ENCODE peak calls at places on chromosomes 12 and 14, in six cellular contexts. A is GM12878, W is HCT116, X is SK-N-SH, V is K562, Q is HepG2. T is an unnamed sample.

GRCh38 chr12:124709722-124710656 is 142.6 kb upstream of the NCOR2 start:
- DNase-seq in A (no peak), W (no peak), X (no peak), V (no peak), Q (no peak), T (no peak)

GRCh38 chr14:100320157-100320856 is 2.8 kb upstream of the SLC25A47 start:
- DNase-seq in A (no peak), W (no peak), X (no peak), V (no peak), Q (no peak), T (no peak)

GRCh38 chr14:64778114-64778754 is 74.0 kb downstream of the PLEKHG3 start:
- DNase-seq in A (no peak), W (no peak), X (no peak), V (no peak), Q (no peak), T (no peak)

GRCh38 chr12:69330475-69331473 is 17.4 kb upstream of the LYZ start:
- DNase-seq in A (no peak), W (no peak), X (peak), V (peak), Q (no peak), T (no peak)

GRCh38 chr12:130871286-130872178 is at the start of gene RAN:
- DNase-seq in A (peak), W (peak), X (peak), V (peak), Q (peak), T (peak)

GRCh38 chr14:82182646-82183045 is 649.0 kb upstream of the SEL1L start:
- DNase-seq in A (no peak), W (no peak), X (no peak), V (no peak), Q (no peak), T (no peak)

GRCh38 chr12:92363295-92364146 is 217.9 kb upstream of the BTG1 start:
- DNase-seq in A (peak), W (no peak), X (peak), V (peak), Q (no peak), T (no peak)

GRCh38 chr12:131564843-131565242 is 146.0 kb upstream of the SFSWAP start:
- DNase-seq in A (no peak), W (no peak), X (no peak), V (no peak), Q (no peak), T (no peak)

GRCh38 chr12:106358410-106359241 is 1.1 kb downstream of the POLR3B start:
- DNase-seq in A (no peak), W (no peak), X (peak), V (peak), Q (peak), T (no peak)

GRCh38 chr12:105256921-105257320 is 20.9 kb upstream of the APPL2 start:
- DNase-seq in A (no peak), W (no peak), X (no peak), V (no peak), Q (no peak), T (no peak)

DNA sequence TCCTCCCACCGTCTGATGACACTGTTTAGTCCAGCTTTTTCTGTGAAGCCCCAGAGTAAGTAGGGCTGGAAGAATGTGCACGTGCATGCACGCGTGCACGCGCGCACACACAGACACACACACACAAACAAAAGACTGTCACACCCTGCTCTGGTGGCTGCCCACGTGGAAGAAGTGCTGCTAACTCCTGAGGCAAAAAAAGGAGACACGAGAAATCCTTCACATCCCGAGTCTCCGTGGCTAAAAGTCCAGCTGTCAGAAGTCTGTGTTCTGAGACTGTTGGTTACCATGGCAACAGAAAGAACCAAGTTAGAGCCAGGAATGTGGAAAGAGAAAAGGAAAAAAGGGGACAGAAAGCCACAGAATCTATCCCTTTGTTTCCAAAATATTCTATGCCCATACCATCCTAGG is 1.5 kb upstream of the C12orf71 start:
- DNase-seq in A (no peak), W (no peak), X (no peak), V (no peak), Q (no peak), T (no peak)
- TF ChIP-seq JUND in A (no peak), W (no peak), X (no peak), V (no peak), Q (no peak), T (no peak)

GRCh38 chr14:49972840-49973239 is 80.0 kb downstream of the ARF6 start:
- DNase-seq in A (no peak), W (peak), X (no peak), V (peak), Q (peak), T (no peak)
- TF ChIP-seq JUND in A (no peak), W (peak), X (peak), V (peak), Q (no peak), T (peak)

GRCh38 chr14:39491134-39491541 is 58.9 kb upstream of the FBXO33 start:
- DNase-seq in A (no peak), W (peak), X (peak), V (peak), Q (peak), T (peak)
- TF ChIP-seq JUND in A (no peak), W (no peak), X (no peak), V (no peak), Q (no peak), T (no peak)

GRCh38 chr12:114777052-114777451 is 93.1 kb upstream of the TBX3 start:
- DNase-seq in A (no peak), W (no peak), X (no peak), V (no peak), Q (no peak), T (no peak)
- TF ChIP-seq JUND in A (no peak), W (no peak), X (no peak), V (no peak), Q (no peak), T (no peak)

GRCh38 chr12:46299846-46300245 is 31.0 kb upstream of the SLC38A1 start:
- DNase-seq in A (no peak), W (no peak), X (no peak), V (no peak), Q (no peak), T (no peak)

GRCh38 chr12:46300906-46301305 is 32.1 kb upstream of the SLC38A1 start:
- DNase-seq in A (no peak), W (no peak), X (no peak), V (no peak), Q (no peak), T (no peak)

GRCh38 chr12:46304080-46304479 is 35.2 kb upstream of the SLC38A1 start:
- DNase-seq in A (no peak), W (no peak), X (no peak), V (no peak), Q (no peak), T (no peak)

DNA sequence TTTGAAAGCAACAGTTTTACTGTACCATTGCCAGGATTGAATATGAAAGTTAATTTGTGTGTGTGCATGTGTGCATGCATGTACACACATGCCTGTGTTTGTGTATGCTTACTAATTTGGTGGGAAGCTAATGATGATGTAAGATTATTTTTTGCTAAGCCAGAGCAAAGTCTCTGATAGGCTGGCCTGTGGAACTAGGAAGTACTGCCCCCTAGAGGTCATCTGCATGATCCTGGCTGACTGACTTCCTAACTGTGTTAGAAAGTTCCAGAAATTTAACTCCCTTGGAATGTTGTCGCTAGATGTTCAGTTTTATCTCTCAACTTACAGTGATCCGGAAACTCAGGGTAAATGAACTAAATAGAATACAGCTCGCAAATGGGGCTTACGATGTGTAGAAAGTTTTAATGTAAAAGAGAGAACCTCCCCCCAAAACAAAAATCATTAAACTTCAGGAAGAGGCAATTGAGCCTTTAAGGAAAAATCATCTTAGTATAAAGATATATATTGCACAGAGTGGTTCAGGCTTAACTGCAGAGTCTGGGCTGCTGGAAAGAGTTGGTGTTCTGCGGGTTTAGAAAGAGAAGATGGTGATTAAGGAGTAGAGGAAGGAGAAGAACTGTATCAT is 34.3 kb upstream of the SLC38A1 start:
- DNase-seq in A (peak), W (peak), X (peak), V (peak), Q (peak), T (peak)
- TF ChIP-seq JUND in A (no peak), W (no peak), X (no peak), V (no peak), Q (no peak), T (no peak)

GRCh38 chr14:99214701-99215100 is 57.3 kb downstream of the BCL11B start:
- DNase-seq in A (no peak), W (no peak), X (no peak), V (no peak), Q (no peak), T (no peak)

GRCh38 chr14:99217066-99217465 is 54.9 kb downstream of the BCL11B start:
- DNase-seq in A (no peak), W (no peak), X (no peak), V (no peak), Q (no peak), T (no peak)

GRCh38 chr14:99213603-99214002 is 58.4 kb downstream of the BCL11B start:
- DNase-seq in A (no peak), W (no peak), X (no peak), V (no peak), Q (no peak), T (no peak)

GRCh38 chr14:99216191-99216590 is 55.8 kb downstream of the BCL11B start:
- DNase-seq in A (no peak), W (no peak), X (no peak), V (no peak), Q (no peak), T (no peak)

GRCh38 chr14:99215277-99215676 is 56.7 kb downstream of the BCL11B start:
- DNase-seq in A (no peak), W (no peak), X (no peak), V (no peak), Q (no peak), T (no peak)
- TF ChIP-seq JUND in A (no peak), W (no peak), X (no peak), V (no peak), Q (no peak), T (no peak)

DNA sequence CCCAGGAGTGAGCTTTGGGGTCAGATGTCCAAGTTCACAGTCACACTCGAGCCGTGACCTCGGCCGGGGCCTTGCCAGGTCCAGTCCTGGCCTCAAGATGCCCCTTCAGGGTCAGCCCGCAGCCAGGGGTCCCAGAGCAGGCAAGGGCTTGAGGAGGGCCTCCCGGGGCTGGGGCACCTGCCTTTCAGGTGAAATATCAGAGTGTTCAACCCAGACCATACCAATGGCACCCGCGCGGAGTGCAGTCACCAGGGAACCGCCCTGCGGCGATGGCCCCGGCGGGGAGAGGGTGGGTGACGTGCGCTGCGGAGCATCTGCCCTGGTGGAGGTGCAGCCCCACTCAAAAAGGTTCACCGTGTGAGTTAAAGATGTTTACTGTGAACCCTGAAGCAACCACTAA is 16.9 kb downstream of the LRCOL1 start:
- DNase-seq in A (no peak), W (no peak), X (peak), V (no peak), Q (no peak), T (no peak)
- TF ChIP-seq JUND in A (no peak), W (no peak), X (no peak), V (no peak), Q (no peak), T (no peak)

DNA sequence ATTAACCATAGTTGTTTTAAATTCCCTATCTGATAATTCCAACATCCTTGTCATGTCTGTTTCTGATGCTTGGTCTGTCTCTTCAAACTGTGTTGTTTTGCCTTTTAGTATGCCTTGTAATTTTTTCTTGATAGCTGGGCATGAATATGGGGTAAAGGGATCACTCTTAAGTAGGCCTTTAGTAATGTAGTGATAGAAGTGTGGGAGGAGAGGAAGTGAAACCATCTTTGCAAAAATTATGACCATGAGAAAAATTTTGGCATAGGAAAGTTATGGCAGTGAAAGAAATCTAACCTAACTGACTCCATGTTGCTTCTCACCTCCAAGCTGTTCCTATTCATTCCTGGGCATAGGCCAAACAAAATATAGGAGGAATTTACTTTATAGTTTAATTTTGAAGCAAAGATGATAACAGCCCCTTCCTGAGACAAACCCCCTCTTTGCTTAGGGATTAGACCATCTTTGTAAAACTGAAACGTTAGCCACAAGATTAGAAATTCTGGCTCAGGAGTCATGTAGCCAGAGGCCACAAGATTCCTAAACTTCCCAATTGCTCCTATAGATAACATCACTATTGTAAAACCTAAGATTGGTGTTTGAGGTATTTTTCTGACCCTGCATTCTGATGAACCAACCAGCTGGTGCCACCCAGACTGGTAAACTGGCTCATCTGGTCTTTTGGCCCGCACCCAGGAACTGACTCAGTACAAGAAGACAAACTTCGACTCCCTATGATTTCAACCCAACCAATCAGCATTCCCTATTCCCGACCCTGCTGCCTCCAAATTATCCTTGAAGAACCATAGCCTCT is 45.8 kb downstream of the CRADD start:
- DNase-seq in A (no peak), W (no peak), X (no peak), V (no peak), Q (no peak), T (peak)
- TF ChIP-seq JUND in A (no peak), W (no peak), X (no peak), V (no peak), Q (no peak), T (no peak)

T was measured in T47D.